ENCODE peak calls at places on chromosomes 7 and 10, in eight cellular contexts. U is left ventricle myocardium inferior; B is hepatocyte; V is Panc1; X is GM23248; J is cardiac muscle cell; O is left lung; W is CD8-positive, alpha-beta T cell. K is an unnamed sample. For H3K27me3, the result is how much of the 10 kb centered on the place peaks cover.

GRCh38 chr10:34890931-34891330 is 75.8 kb upstream of the PARD3 start:
- DNase-seq in J (no peak), W (no peak), O (no peak), X (no peak), U (no peak), V (no peak), B (no peak), K (no peak)

GRCh38 chr10:111142082-111142481 is 65.3 kb downstream of the ADRA2A start:
- DNase-seq in W (no peak), J (no peak), X (no peak), O (no peak), B (no peak), U (no peak), V (no peak), K (no peak)

GRCh38 chr10:79305988-79306387 is 41.3 kb upstream of the PPIF start:
- DNase-seq in U (no peak), J (no peak), B (no peak), X (no peak), V (no peak), W (no peak), O (peak), K (no peak)

GRCh38 chr7:24572421-24573007 is 738 bp upstream of the PALS2 start:
- DNase-seq in U (no peak), J (no peak), V (no peak), X (peak), O (peak), B (peak), W (peak), K (no peak)

GRCh38 chr10:49613160-49613881 is 516 bp upstream of the CHAT start:
- DNase-seq in V (no peak), B (no peak), J (no peak), U (no peak), O (no peak), W (no peak), X (no peak), K (no peak)

GRCh38 chr7:50141854-50142253 is 48.8 kb upstream of the ZPBP start:
- DNase-seq in O (no peak), U (no peak), J (no peak), B (no peak), V (no peak), W (no peak), X (no peak), K (no peak)

GRCh38 chr7:100053201-100053600 is 3.6 kb downstream of the ZSCAN21 start:
- DNase-seq in W (peak), J (peak), B (peak), O (no peak), U (no peak), X (peak), V (peak), K (no peak)

GRCh38 chr7:70681111-70681846 is 450.7 kb upstream of the GALNT17 start:
- DNase-seq in B (no peak), O (no peak), J (no peak), X (no peak), W (no peak), U (no peak), V (no peak), K (no peak)

GRCh38 chr10:60235001-60235400 is 154.7 kb downstream of the ANK3 start:
- DNase-seq in V (no peak), U (no peak), W (no peak), B (no peak), J (no peak), O (no peak), X (peak), K (no peak)

GRCh38 chr7:55464422-55464821 is 99.3 kb downstream of the LANCL2 start:
- DNase-seq in U (no peak), X (no peak), O (no peak), B (no peak), W (no peak), J (no peak), V (no peak), K (no peak)

GRCh38 chr10:74035324-74035723 is 37.4 kb downstream of the VCL start:
- DNase-seq in W (no peak), X (no peak), J (no peak), V (no peak), O (no peak), U (no peak), B (no peak), K (no peak)

GRCh38 chr7:65338346-65338745 is 35.3 kb upstream of the ZNF92 start:
- DNase-seq in V (no peak), U (no peak), B (no peak), O (no peak), J (no peak), X (no peak), W (no peak), K (no peak)

GRCh38 chr7:157488326-157488725 is 151.5 kb downstream of the DNAJB6 start:
- DNase-seq in O (peak), W (no peak), V (no peak), J (no peak), U (no peak), B (no peak), X (no peak), K (no peak)

GRCh38 chr7:36019966-36020365 is 133.1 kb upstream of the EEPD1 start:
- DNase-seq in O (no peak), B (no peak), V (no peak), U (no peak), W (no peak), X (no peak), J (no peak), K (no peak)

GRCh38 chr7:43076189-43076605 is 36.2 kb upstream of the HECW1 start:
- DNase-seq in X (peak), B (no peak), V (no peak), U (no peak), W (no peak), J (no peak), O (no peak), K (no peak)

GRCh38 chr10:96747734-96748550 is 27.6 kb upstream of the PIK3AP1 start:
- DNase-seq in V (no peak), W (no peak), X (no peak), J (no peak), U (no peak), B (no peak), O (no peak), K (no peak)

GRCh38 chr7:43868181-43868580 is 1.1 kb downstream of the MRPS24 start:
- DNase-seq in V (no peak), J (no peak), X (no peak), W (no peak), B (no peak), O (no peak), U (no peak), K (no peak)

GRCh38 chr10:121460733-121461132 is 137.5 kb downstream of the FGFR2 start:
- DNase-seq in O (no peak), B (no peak), U (no peak), V (no peak), X (no peak), J (no peak), W (no peak), K (no peak)

GRCh38 chr10:65911431-65911830 is 1014.4 kb upstream of the LRRTM3 start:
- DNase-seq in W (no peak), V (no peak), U (no peak), X (no peak), B (no peak), O (no peak), J (no peak), K (no peak)

GRCh38 chr7:135650831-135651573 is 11.3 kb upstream of the STMP1 start:
- DNase-seq in U (no peak), X (peak), V (no peak), O (no peak), B (peak), W (no peak), J (peak), K (no peak)

GRCh38 chr10:11468126-11468742 is 143.2 kb downstream of the USP6NL start:
- DNase-seq in V (no peak), O (no peak), W (no peak), U (no peak), J (no peak), B (no peak), X (no peak), K (no peak)

GRCh38 chr7:22295402-22296264 is 61.3 kb downstream of the RAPGEF5 start:
- DNase-seq in J (no peak), U (no peak), W (no peak), X (peak), V (no peak), B (no peak), O (no peak), K (no peak)

GRCh38 chr10:11601670-11602069 is 9.8 kb downstream of the USP6NL start:
- DNase-seq in B (no peak), J (no peak), W (no peak), O (no peak), V (no peak), U (no peak), X (no peak), K (no peak)

GRCh38 chr7:52233248-52233647 is 802.2 kb upstream of the POM121L12 start:
- DNase-seq in W (no peak), O (no peak), V (no peak), J (no peak), B (no peak), U (no peak), X (no peak), K (no peak)

GRCh38 chr10:28201666-28202400 is 101.0 kb downstream of the MPP7 start:
- DNase-seq in W (no peak), O (no peak), J (no peak), X (no peak), V (no peak), U (no peak), B (no peak), K (no peak)

GRCh38 chr10:84406592-84406991 is 78.2 kb downstream of the CCSER2 start:
- DNase-seq in B (no peak), U (no peak), V (no peak), X (no peak), W (no peak), J (no peak), O (no peak), K (no peak)

GRCh38 chr7:66344166-66344565 is 139.0 kb downstream of the TPST1 start:
- DNase-seq in U (no peak), O (no peak), X (peak), B (no peak), W (no peak), J (no peak), V (no peak), K (no peak)

GRCh38 chr7:40655426-40655825 is 520.6 kb downstream of the SUGCT start:
- DNase-seq in O (no peak), V (no peak), U (no peak), X (no peak), B (no peak), J (no peak), W (no peak), K (no peak)

GRCh38 chr10:93697207-93697606 is 5.2 kb downstream of the FRA10AC1 start:
- DNase-seq in V (no peak), W (no peak), U (no peak), X (no peak), J (no peak), B (no peak), O (no peak), K (no peak)

DNA sequence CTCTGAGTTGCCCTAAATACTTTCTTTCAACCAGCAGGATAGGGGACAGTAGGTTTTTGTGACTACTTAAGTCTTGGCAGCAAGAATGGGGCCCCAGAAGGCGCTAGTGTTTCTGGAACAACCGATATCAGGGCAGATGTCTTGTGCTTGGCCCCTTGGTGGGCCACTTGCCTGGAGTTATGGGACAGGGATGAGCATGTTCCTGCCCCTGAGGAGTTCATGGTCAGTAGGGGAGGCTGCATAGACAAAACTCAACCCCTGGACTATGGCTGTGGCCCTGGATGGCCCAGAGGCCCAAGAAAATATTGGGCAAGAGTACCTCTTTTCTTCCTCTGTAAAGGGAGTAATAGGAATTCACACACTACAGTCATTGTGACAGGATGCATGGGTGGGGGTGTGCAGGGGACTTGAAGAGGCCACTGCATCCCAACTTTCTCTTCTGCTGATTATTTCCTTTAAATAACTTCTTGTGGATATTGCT is 57.7 kb upstream of the IGFBP3 start:
- DNase-seq in V (no peak), X (peak), O (no peak), W (no peak), U (no peak), J (no peak), B (no peak), K (no peak)
- H3K4me3 ChIP-seq in V (no peak), X (peak), O (no peak), W (no peak), U (no peak), J (no peak), B (no peak), K (no peak)

GRCh38 chr10:119349937-119350513 is 142.7 kb downstream of the GRK5 start:
- DNase-seq in W (no peak), B (no peak), V (no peak), U (no peak), J (no peak), O (no peak), X (no peak), K (no peak)
- H3K27ac ChIP-seq in W (no peak), B (peak), V (no peak), U (peak), J (no peak), O (no peak), X (peak), K (no peak)

DNA sequence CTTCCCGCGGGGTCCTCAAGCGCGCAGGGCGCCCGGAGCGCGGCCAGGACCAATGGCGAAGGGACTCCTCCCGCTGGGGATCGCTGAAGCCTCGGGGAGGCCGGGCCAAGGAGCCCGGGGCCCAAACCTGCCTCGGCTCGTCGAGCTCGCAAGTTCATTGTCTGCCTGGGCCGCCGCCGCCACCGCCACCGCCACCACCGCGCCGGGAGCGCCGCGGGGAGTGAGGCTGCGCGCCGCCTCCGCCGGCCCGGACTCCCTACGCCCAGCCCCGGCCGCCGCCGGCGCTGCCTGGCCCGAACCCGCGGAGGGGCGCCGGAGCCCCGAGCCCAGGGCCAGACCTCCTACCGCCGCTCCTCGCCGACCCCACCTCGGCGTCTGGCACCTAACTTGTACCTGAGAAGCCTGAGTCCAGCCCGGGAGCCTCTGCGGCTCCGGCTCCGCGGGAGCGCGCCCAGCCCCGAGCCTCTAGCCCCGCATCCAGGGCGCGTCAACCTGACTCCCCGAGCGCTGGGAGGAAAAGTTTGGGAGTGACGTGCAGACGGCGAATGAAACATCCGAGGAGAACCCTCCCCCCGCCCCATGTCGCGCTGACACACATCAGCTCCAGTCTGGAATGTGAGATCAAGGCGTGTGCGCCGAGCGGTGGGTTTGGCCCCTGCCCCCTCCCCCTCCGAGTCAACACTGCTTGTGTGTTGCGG is at the start of gene CHST15:
- DNase-seq in B (peak), U (no peak), X (peak), O (peak), J (peak), W (no peak), V (peak), K (no peak)
- H3K27me3 ChIP-seq in B (under half), U (half or more), X (half or more), O (half or more), J (half or more), W (under half), V (under half), K (under half)

DNA sequence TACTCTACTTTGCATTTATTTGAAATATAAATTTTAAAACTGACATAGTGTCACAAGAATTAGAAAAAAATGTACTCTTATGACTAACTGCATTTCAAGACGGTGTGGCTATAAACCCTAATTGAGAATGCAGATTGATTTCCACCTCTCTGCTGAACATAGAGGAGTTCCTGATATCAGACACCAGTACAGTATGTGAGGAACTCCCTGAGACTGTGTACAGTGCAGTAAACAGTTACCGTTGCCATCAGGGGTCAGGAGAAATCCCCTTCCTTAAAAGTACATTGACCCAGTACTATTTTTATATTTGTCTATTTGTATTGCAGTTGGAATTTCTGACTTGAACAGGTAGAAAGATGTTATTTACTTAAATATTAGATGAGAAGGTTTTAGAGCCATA is 61.8 kb upstream of the DKK1 start:
- DNase-seq in X (no peak), J (no peak), V (no peak), O (no peak), W (no peak), B (no peak), U (no peak), K (no peak)
- H3K4me3 ChIP-seq in X (no peak), J (no peak), V (no peak), O (no peak), W (no peak), B (no peak), U (no peak), K (no peak)